ENCODE peak calls at places on chromosome 9, in four cellular contexts. One of them, this sample, is unnamed.

GRCh38 chr9:95218790-95219189 is 98.7 kb downstream of the FANCC start:
- DNase-seq in CD8-positive, alpha-beta T cell: no peak
- DNase-seq in mucosa of descending colon: no peak
- DNase-seq in kidney: no peak
- DNase-seq in this sample: no peak

GRCh38 chr9:967436-967835 is 9.0 kb upstream of the DMRT3 start:
- DNase-seq in kidney: no peak
- DNase-seq in CD8-positive, alpha-beta T cell: no peak
- DNase-seq in mucosa of descending colon: no peak
- DNase-seq in this sample: no peak

GRCh38 chr9:134637241-134637640 is 4.4 kb upstream of the COL5A1 start:
- DNase-seq in kidney: peak; percentile 58
- DNase-seq in CD8-positive, alpha-beta T cell: no peak
- DNase-seq in mucosa of descending colon: peak; percentile 34
- DNase-seq in this sample: peak; percentile 63

GRCh38 chr9:134663084-134663483 is 21.5 kb downstream of the COL5A1 start:
- DNase-seq in kidney: peak; percentile 42
- DNase-seq in CD8-positive, alpha-beta T cell: no peak
- DNase-seq in mucosa of descending colon: peak; percentile 17
- DNase-seq in this sample: peak; percentile 36

GRCh38 chr9:76911971-76912370 is 6.1 kb upstream of the PRUNE2 start:
- DNase-seq in kidney: no peak
- DNase-seq in mucosa of descending colon: no peak
- DNase-seq in CD8-positive, alpha-beta T cell: no peak
- DNase-seq in this sample: no peak

GRCh38 chr9:122347348-122348287 is 23.2 kb upstream of the PTGS1 start:
- DNase-seq in CD8-positive, alpha-beta T cell: no peak
- DNase-seq in mucosa of descending colon: no peak
- DNase-seq in kidney: no peak
- DNase-seq in this sample: no peak

GRCh38 chr9:27124151-27124550 is 15.1 kb downstream of the TEK start:
- DNase-seq in mucosa of descending colon: no peak
- DNase-seq in kidney: no peak
- DNase-seq in CD8-positive, alpha-beta T cell: no peak
- DNase-seq in this sample: no peak

GRCh38 chr9:18939943-18940342 is 93.1 kb downstream of the SAXO1 start:
- DNase-seq in mucosa of descending colon: no peak
- DNase-seq in CD8-positive, alpha-beta T cell: no peak
- DNase-seq in kidney: no peak
- DNase-seq in this sample: no peak

GRCh38 chr9:6415266-6415665 is 2.3 kb downstream of the UHRF2 start:
- DNase-seq in kidney: no peak
- DNase-seq in CD8-positive, alpha-beta T cell: no peak
- DNase-seq in mucosa of descending colon: no peak
- DNase-seq in this sample: no peak

GRCh38 chr9:124894741-124895170 is 32.8 kb downstream of the ARPC5L start:
- DNase-seq in mucosa of descending colon: no peak
- DNase-seq in CD8-positive, alpha-beta T cell: peak; percentile 31
- DNase-seq in kidney: no peak
- DNase-seq in this sample: no peak

GRCh38 chr9:20408513-20408912 is 213.8 kb downstream of the MLLT3 start:
- DNase-seq in CD8-positive, alpha-beta T cell: no peak
- DNase-seq in kidney: no peak
- DNase-seq in mucosa of descending colon: no peak
- DNase-seq in this sample: no peak

GRCh38 chr9:136707849-136708517 is 4.4 kb upstream of the DIPK1B start:
- DNase-seq in mucosa of descending colon: no peak
- DNase-seq in kidney: no peak
- DNase-seq in CD8-positive, alpha-beta T cell: no peak
- DNase-seq in this sample: no peak

GRCh38 chr9:107309271-107309670 is 26.2 kb downstream of the RAD23B start:
- DNase-seq in kidney: no peak
- DNase-seq in CD8-positive, alpha-beta T cell: no peak
- DNase-seq in mucosa of descending colon: no peak
- DNase-seq in this sample: no peak
- H3K36me3 ChIP-seq in kidney: peaks cover 34% of the 10 kb centered on the region
- H3K36me3 ChIP-seq in CD8-positive, alpha-beta T cell: peaks cover 14% of the 10 kb centered on the region
- H3K36me3 ChIP-seq in mucosa of descending colon: no peaks in the 10 kb centered on the region
- H3K36me3 ChIP-seq in this sample: peaks cover 91% of the 10 kb centered on the region

GRCh38 chr9:88041447-88041846 is 67.1 kb upstream of the CDK20 start:
- DNase-seq in kidney: no peak
- DNase-seq in CD8-positive, alpha-beta T cell: no peak
- DNase-seq in mucosa of descending colon: no peak
- DNase-seq in this sample: no peak
- TF ChIP-seq CTCF in kidney: peak; percentile 45
- TF ChIP-seq CTCF in CD8-positive, alpha-beta T cell: no peak
- TF ChIP-seq CTCF in mucosa of descending colon: peak; percentile 16
- TF ChIP-seq CTCF in this sample: peak; percentile 32

DNA sequence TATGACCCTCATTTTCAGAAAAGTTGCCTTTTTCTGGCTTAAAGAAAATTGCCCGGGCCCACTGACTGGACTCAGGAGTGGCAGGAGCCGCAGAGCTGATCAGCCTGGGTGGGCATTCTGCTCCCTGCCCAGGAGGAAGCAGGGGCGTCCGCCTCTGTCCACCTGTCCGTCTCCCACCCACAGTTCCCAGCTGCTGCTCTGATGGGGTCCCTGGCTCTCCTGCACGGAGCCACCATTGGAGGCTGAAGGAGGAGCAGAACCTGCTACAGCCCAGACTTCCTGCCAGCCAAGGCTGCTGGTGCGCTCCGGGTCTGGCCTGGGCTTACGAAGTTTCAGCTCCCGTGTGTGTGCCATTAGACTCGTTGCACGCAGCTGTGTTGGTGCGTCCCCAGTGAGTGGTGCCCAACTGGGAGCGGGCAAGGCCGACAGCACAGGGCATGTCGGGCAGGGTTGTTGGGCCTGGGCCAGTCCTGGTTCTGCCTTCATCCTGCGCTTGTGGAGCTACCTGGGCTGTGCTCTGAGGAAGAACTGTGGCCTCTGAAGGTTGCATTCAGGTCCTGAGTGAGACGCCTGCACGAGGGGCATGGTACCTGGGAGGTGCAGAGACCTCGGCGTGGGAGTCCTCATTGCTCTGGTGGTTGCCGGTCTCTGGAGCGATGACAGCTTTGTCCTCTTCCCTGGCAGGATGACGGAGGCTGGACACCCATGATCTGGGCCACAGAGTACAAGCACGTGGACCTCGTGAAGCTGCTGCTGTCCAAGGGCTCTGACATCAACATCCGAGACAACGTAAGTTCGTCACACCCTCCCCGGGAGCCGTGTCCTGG is 77.2 kb upstream of the CACNA1B start:
- DNase-seq in CD8-positive, alpha-beta T cell: no peak
- DNase-seq in mucosa of descending colon: no peak
- DNase-seq in kidney: peak; percentile 51
- DNase-seq in this sample: no peak
- H3K36me3 ChIP-seq in CD8-positive, alpha-beta T cell: peaks cover 31% of the 10 kb centered on the region
- H3K36me3 ChIP-seq in mucosa of descending colon: peaks cover 6% of the 10 kb centered on the region
- H3K36me3 ChIP-seq in kidney: peaks cover 13% of the 10 kb centered on the region
- H3K36me3 ChIP-seq in this sample: peaks cover 76% of the 10 kb centered on the region

GRCh38 chr9:128203842-128204551 is 818 bp downstream of the DNM1 start:
- DNase-seq in mucosa of descending colon: no peak
- DNase-seq in kidney: no peak
- DNase-seq in CD8-positive, alpha-beta T cell: no peak
- DNase-seq in this sample: no peak

GRCh38 chr9:128201441-128202369 is 1.5 kb upstream of the DNM1 start:
- DNase-seq in mucosa of descending colon: no peak
- DNase-seq in CD8-positive, alpha-beta T cell: no peak
- DNase-seq in kidney: no peak
- DNase-seq in this sample: no peak

GRCh38 chr9:128202648-128203023 is 543 bp upstream of the DNM1 start:
- DNase-seq in kidney: no peak
- DNase-seq in mucosa of descending colon: no peak
- DNase-seq in CD8-positive, alpha-beta T cell: no peak
- DNase-seq in this sample: no peak

GRCh38 chr9:128204858-128205257 is 1.7 kb downstream of the DNM1 start:
- DNase-seq in mucosa of descending colon: no peak
- DNase-seq in CD8-positive, alpha-beta T cell: no peak
- DNase-seq in kidney: no peak
- DNase-seq in this sample: no peak

DNA sequence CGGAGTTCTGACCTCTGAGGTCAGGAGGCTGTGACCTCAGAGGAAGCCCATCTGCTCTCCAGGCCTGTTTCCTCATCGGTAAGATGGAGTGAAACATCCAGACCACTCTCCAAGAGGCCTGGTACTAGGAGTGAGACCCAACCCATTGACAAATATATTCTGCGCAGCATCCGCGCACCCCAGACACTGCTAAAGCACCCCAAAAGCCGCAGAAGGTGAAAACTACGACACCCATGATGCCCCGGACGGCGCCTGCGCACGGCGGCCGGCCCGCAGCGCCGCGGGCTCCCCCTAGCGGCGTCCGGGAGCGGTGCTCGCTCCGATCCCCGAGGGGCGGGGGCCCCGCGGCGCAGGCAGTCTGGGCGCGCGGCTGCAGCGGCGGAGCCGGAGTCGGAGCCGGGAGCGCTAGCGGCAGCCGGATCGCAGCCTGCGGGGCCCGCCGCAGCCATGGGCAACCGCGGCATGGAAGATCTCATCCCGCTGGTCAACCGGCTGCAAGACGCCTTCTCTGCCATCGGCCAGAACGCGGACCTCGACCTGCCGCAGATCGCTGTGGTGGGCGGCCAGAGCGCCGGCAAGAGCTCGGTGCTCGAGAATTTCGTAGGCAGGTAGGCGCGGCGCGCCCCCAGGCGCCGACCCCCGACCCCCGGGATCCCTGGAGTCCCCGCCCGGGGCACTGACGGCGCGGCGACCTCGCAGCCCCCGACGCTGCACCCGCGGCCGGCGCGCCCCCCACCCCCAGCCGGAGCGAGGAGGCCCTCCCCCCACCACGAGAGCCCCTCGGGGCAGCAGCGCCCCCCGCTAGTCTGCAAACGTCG is at the start of gene DNM1:
- DNase-seq in mucosa of descending colon: peak; percentile 69
- DNase-seq in kidney: peak; percentile 82
- DNase-seq in CD8-positive, alpha-beta T cell: peak; percentile 67
- DNase-seq in this sample: peak; percentile 83
- TF ChIP-seq CTCF in mucosa of descending colon: peak; percentile 97
- TF ChIP-seq CTCF in kidney: peak; percentile 76
- TF ChIP-seq CTCF in CD8-positive, alpha-beta T cell: peak; percentile 85
- TF ChIP-seq CTCF in this sample: peak; percentile 76

GRCh38 chr9:131060902-131061630 is 35.3 kb upstream of the AIF1L start:
- DNase-seq in mucosa of descending colon: no peak
- DNase-seq in kidney: no peak
- DNase-seq in CD8-positive, alpha-beta T cell: no peak
- DNase-seq in this sample: no peak
- H3K36me3 ChIP-seq in mucosa of descending colon: no peaks in the 10 kb centered on the region
- H3K36me3 ChIP-seq in kidney: no peaks in the 10 kb centered on the region
- H3K36me3 ChIP-seq in CD8-positive, alpha-beta T cell: no peaks in the 10 kb centered on the region
- H3K36me3 ChIP-seq in this sample: no peaks in the 10 kb centered on the region

GRCh38 chr9:108885643-108886348 is 23.7 kb downstream of the ACTL7A start:
- DNase-seq in kidney: no peak
- DNase-seq in CD8-positive, alpha-beta T cell: no peak
- DNase-seq in mucosa of descending colon: no peak
- DNase-seq in this sample: no peak

GRCh38 chr9:108894225-108894997 is 32.3 kb downstream of the ACTL7A start:
- DNase-seq in mucosa of descending colon: no peak
- DNase-seq in CD8-positive, alpha-beta T cell: no peak
- DNase-seq in kidney: no peak
- DNase-seq in this sample: no peak

GRCh38 chr9:108884701-108885100 is 22.6 kb downstream of the ACTL7A start:
- DNase-seq in mucosa of descending colon: no peak
- DNase-seq in CD8-positive, alpha-beta T cell: no peak
- DNase-seq in kidney: no peak
- DNase-seq in this sample: no peak

DNA sequence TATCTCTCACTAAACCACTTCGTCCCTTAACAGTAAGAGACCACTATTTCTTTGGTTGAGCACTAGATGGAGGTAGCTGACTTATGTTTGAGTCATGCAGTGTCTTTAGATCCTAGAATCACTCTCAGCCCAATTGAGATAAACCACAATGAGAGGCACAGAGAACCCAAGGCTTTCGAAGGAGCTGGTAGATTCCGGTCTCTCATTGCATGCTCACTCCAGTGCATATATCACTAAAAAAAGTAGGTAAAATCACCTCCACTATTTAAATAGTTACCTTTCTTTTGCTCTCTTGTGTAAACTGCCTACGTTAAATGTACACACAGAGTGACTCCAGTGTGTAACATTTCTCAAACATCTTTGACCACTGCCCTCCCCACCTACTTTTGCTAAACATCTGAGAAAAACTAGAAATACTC is 27.6 kb downstream of the ACTL7A start:
- DNase-seq in mucosa of descending colon: no peak
- DNase-seq in kidney: no peak
- DNase-seq in CD8-positive, alpha-beta T cell: no peak
- DNase-seq in this sample: no peak
- TF ChIP-seq CTCF in mucosa of descending colon: no peak
- TF ChIP-seq CTCF in kidney: no peak
- TF ChIP-seq CTCF in CD8-positive, alpha-beta T cell: no peak
- TF ChIP-seq CTCF in this sample: no peak

DNA sequence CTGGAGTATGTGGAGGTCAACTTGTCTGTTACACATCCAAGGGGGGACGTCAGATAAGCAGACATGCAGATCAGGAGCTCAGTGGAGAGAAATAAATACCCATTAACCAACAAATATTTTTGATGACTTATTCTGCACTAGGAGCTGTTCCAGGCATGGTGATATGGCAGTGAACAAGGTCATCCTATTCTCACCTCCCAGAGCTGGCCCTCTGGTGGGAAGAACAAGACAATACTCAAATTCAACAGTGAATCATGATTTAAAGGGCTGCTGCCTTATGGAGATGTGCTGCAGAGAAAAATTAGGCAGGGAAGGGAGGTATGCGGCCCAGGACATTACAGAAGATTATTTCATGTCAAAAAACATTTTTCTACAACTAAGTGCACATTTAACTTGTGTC is 36.5 kb downstream of the SYK start:
- DNase-seq in mucosa of descending colon: no peak
- DNase-seq in CD8-positive, alpha-beta T cell: no peak
- DNase-seq in kidney: no peak
- DNase-seq in this sample: no peak
- H3K36me3 ChIP-seq in mucosa of descending colon: no peaks in the 10 kb centered on the region
- H3K36me3 ChIP-seq in CD8-positive, alpha-beta T cell: no peaks in the 10 kb centered on the region
- H3K36me3 ChIP-seq in kidney: no peaks in the 10 kb centered on the region
- H3K36me3 ChIP-seq in this sample: no peaks in the 10 kb centered on the region

DNA sequence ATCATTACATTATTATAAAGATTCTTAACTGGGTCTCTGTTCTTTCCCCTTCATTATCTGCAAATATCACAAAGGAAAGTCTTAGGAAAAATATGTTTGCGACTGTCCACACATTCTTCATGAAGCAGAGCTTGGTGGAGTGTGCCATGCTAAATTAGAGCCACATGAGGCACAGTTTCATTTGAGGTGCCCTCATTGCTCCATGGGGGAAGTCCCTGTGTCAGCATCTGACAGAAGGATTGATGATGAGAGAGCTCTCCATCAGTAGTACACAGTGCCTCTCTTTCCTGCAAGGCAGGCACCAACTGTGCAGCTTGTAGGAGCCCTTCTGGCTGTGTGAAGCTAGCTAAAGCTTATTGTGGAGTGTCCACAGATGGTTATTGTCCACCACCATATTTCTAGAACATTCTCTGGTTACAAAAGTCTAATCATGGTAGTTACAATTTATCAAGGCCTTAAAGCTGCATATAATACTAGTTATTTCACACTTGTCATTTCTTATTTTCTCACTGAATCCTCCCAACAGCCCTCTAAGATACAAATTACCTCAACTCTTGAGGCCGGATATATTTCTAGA is 63.9 kb downstream of the C9orf152 start:
- DNase-seq in kidney: no peak
- DNase-seq in CD8-positive, alpha-beta T cell: no peak
- DNase-seq in mucosa of descending colon: no peak
- DNase-seq in this sample: no peak
- TF ChIP-seq CTCF in kidney: no peak
- TF ChIP-seq CTCF in CD8-positive, alpha-beta T cell: no peak
- TF ChIP-seq CTCF in mucosa of descending colon: no peak
- TF ChIP-seq CTCF in this sample: no peak

GRCh38 chr9:101409079-101409477 is 10.4 kb downstream of the ZNF189 start:
- DNase-seq in CD8-positive, alpha-beta T cell: no peak
- DNase-seq in kidney: no peak
- DNase-seq in mucosa of descending colon: no peak
- DNase-seq in this sample: no peak
- H3K36me3 ChIP-seq in CD8-positive, alpha-beta T cell: peaks cover 29% of the 10 kb centered on the region
- H3K36me3 ChIP-seq in kidney: peaks cover 49% of the 10 kb centered on the region
- H3K36me3 ChIP-seq in mucosa of descending colon: peaks cover 31% of the 10 kb centered on the region
- H3K36me3 ChIP-seq in this sample: peaks cover 50% of the 10 kb centered on the region

This sample was measured in upper lobe of right lung.